ENCODE peak calls at places on chromosomes 12 and 14, in four cellular contexts. K, P, U and Z are unnamed samples. For H3K27me3, the result is how much of the 10 kb centered on the place peaks cover.

GRCh38 chr12:52925717-52926595 is 21.1 kb upstream of the KRT8 start:
- DNase-seq in K (no peak), U (peak), P (no peak), Z (no peak)

GRCh38 chr12:120235369-120236123 is 30.0 kb downstream of the PXN start:
- DNase-seq in K (no peak), P (no peak), U (no peak), Z (no peak)

GRCh38 chr12:103205906-103206305 is 248.4 kb downstream of the ASCL1 start:
- DNase-seq in K (no peak), P (no peak), U (no peak), Z (no peak)

GRCh38 chr14:57247283-57247682 is 21.4 kb downstream of the EXOC5 start:
- DNase-seq in K (no peak), U (no peak), P (no peak), Z (no peak)

GRCh38 chr12:115224031-115224430 is 540.1 kb upstream of the TBX3 start:
- DNase-seq in K (no peak), P (no peak), U (no peak), Z (no peak)

GRCh38 chr12:109452489-109452888 is 24.6 kb downstream of the KCTD10 start:
- DNase-seq in K (no peak), U (no peak), P (no peak), Z (no peak)

GRCh38 chr12:89351489-89352241 is 636 bp downstream of the DUSP6 start:
- DNase-seq in K (no peak), P (no peak), U (peak), Z (peak)

GRCh38 chr12:88658009-88658408 is 77.7 kb upstream of the KITLG start:
- DNase-seq in P (no peak), K (peak), U (no peak), Z (no peak)

GRCh38 chr12:45726594-45727300 is 2.8 kb upstream of the ARID2 start:
- DNase-seq in K (peak), P (no peak), U (peak), Z (no peak)

GRCh38 chr14:104971447-104972240 is 6.5 kb downstream of the AHNAK2 start:
- DNase-seq in P (no peak), K (no peak), U (no peak), Z (no peak)

GRCh38 chr12:49084438-49084837 is 10.2 kb downstream of the DHH start:
- DNase-seq in K (no peak), P (no peak), U (no peak), Z (no peak)

GRCh38 chr12:4819654-4820053 is 90.1 kb upstream of the KCNA1 start:
- DNase-seq in P (no peak), U (no peak), K (peak), Z (no peak)

GRCh38 chr12:122421263-122421814 is 1.1 kb downstream of the CLIP1 start:
- DNase-seq in U (no peak), K (no peak), P (no peak), Z (no peak)

GRCh38 chr12:10448236-10448635 is 4.9 kb downstream of the KLRC1 start:
- DNase-seq in P (no peak), K (no peak), U (no peak), Z (no peak)

GRCh38 chr14:54698501-54698900 is 131.6 kb downstream of the SAMD4A start:
- DNase-seq in K (no peak), P (no peak), U (no peak), Z (no peak)

GRCh38 chr12:14828896-14829295 is 14.4 kb downstream of the ART4 start:
- DNase-seq in K (no peak), P (no peak), U (no peak), Z (no peak)

GRCh38 chr12:47281667-47282171 is 202.0 kb upstream of the AMIGO2 start:
- DNase-seq in P (no peak), K (no peak), U (no peak), Z (no peak)

GRCh38 chr14:93775744-93776143 is 12.5 kb downstream of the PRIMA1 start:
- DNase-seq in K (no peak), P (no peak), U (no peak), Z (no peak)

GRCh38 chr12:97299867-97300266 is 162.7 kb upstream of the RMST start:
- DNase-seq in K (no peak), U (no peak), P (no peak), Z (no peak)

GRCh38 chr12:76031414-76032042 is at the start of gene PHLDA1:
- DNase-seq in U (peak), P (peak), K (peak), Z (peak)

GRCh38 chr14:68230941-68231717 is 411.6 kb downstream of the RAD51B start:
- DNase-seq in U (no peak), K (no peak), P (no peak), Z (no peak)

GRCh38 chr12:19131020-19131431 is 1.5 kb downstream of the PLEKHA5 start:
- DNase-seq in P (no peak), U (no peak), K (peak), Z (peak)

GRCh38 chr14:72444701-72445100 is 449.2 kb downstream of the DPF3 start:
- DNase-seq in U (no peak), P (no peak), K (no peak), Z (no peak)

GRCh38 chr12:94792690-94793089 is 142.3 kb upstream of the TMCC3 start:
- DNase-seq in K (no peak), U (no peak), P (no peak), Z (no peak)

GRCh38 chr12:113805201-113805600 is 160.9 kb downstream of the RBM19 start:
- DNase-seq in P (no peak), K (no peak), U (no peak), Z (no peak)

GRCh38 chr12:120534703-120535655 is 823 bp downstream of the RNF10 start:
- DNase-seq in P (peak), K (no peak), U (peak), Z (peak)

GRCh38 chr12:49187184-49187583 is 1.7 kb downstream of the TUBA1A start:
- DNase-seq in P (no peak), K (peak), U (no peak), Z (peak)

GRCh38 chr12:107429006-107429698 is 256.4 kb upstream of the PWP1 start:
- DNase-seq in U (peak), K (no peak), P (no peak), Z (no peak)

GRCh38 chr14:65258391-65258790 is 154.1 kb upstream of the FUT8 start:
- DNase-seq in P (no peak), U (no peak), K (no peak), Z (no peak)
- H3K27me3 ChIP-seq in P (under half), U (under half), K (under half), Z (under half)

GRCh38 chr14:22837750-22838538 is 1.6 kb downstream of the MMP14 start:
- DNase-seq in K (peak), P (no peak), U (peak), Z (no peak)
- H3K4me3 ChIP-seq in K (peak), P (peak), U (peak), Z (no peak)

GRCh38 chr12:212383-212798 is 1.6 kb downstream of the SLC6A12 start:
- DNase-seq in K (no peak), U (no peak), P (no peak), Z (no peak)
- H3K27me3 ChIP-seq in K (under half), U (under half), P (under half), Z (under half)

GRCh38 chr12:55717397-55718007 is 1.7 kb downstream of the BLOC1S1 start:
- DNase-seq in K (no peak), U (peak), P (no peak), Z (no peak)

GRCh38 chr12:55718020-55718419 is 2.2 kb upstream of the RDH5 start:
- DNase-seq in P (no peak), U (no peak), K (no peak), Z (no peak)

GRCh38 chr12:55716582-55717396 is 943 bp downstream of the BLOC1S1 start:
- DNase-seq in P (no peak), K (no peak), U (peak), Z (no peak)

GRCh38 chr12:55715169-55715764 is 579 bp upstream of the BLOC1S1 start:
- DNase-seq in U (no peak), K (no peak), P (no peak), Z (no peak)

DNA sequence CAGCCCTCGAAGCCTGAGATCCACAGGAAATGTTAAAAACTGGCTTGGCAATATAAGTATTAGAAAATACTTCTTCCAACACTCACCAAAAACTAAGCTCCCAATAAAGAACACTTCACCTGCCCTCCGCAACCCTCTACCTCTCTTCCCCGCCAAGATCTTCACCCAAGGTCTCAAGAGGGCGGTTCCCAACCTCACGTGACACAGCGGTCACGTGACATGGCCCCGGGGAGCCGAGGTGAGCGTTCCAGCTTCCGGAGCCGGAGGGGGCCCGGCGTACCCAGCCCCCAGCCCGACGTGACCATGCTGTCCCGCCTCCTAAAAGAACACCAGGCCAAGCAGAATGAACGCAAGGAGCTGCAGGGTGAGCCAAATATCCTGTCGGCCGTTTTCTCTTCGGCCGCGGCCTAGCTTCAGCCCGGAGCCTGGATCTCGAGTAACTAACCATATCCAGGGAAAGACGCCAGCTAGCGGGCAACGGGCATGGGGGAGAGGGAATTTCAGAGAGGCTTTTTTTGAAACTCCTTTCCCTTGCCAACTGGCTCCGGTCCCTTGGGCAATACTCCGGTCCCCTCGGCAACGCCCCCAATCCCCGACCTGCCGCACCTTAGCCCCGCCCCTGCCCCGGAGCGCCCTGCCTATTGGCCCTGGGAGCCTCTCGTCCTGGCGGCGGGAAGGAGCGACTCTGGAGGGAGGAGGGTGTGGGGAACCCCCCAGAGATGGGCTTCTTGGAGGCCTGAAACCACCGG is at the start of gene BLOC1S1:
- DNase-seq in U (peak), P (peak), K (peak), Z (peak)
- H3K4me3 ChIP-seq in U (peak), P (peak), K (peak), Z (peak)

GRCh38 chr12:124337628-124338027 is 42.7 kb downstream of the RFLNA start:
- DNase-seq in P (no peak), K (no peak), U (no peak), Z (no peak)
- H3K27me3 ChIP-seq in P (under half), K (under half), U (under half), Z (under half)

DNA sequence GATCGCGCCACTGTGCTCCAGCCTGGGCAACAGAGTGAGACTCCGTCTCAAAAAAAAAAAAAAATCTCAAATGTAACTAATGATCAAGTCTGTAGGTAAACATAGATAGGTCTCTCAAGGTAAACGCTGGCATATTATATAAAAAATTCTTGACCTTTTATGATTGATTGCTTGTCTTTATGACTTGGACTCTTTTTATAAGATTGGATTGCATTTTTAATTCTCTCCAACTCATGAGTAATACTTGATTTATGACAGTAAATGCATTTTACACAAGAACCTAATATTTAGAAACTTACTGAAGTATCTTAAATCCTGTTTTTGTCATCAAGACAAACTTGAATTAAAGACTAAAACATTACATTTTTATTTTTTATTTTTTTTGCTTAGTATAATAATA is 16.1 kb downstream of the ARF6 start:
- DNase-seq in U (no peak), P (no peak), K (no peak), Z (no peak)
- H3K4me3 ChIP-seq in U (no peak), P (no peak), K (no peak), Z (no peak)

DNA sequence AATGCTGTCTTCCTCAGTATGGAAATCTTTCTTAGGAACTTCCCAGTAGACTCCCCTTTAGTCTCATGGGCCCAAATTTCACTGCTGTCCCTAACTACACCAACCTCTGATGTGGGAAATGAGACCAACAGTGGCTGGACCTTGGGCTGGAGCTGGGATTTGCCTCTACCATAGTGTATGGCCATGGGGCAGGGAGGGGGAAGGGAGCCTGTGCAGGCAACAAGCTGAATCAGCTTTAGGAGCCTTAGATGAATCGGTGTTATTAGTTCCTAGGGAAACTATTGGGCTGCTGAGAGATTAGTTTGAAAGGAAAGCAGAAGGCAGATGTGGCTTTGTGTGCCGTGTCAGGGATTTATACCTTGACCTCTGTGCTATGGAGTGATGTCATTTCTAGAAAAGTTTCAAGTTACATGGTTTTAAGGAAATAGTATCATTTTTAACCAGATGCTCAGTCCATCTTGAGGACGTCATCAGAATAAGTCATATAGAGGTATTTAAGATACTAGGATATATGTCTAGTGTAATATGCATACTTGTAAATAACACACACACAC is 19.6 kb upstream of the GAS2L3 start:
- DNase-seq in U (no peak), K (no peak), P (no peak), Z (no peak)
- H3K27me3 ChIP-seq in U (under half), K (under half), P (under half), Z (under half)